ENCODE peak calls at places on chromosomes 7 and 10, in nine cellular contexts. T, E, B, X, Z, P, K, J and D are unnamed samples.
A peak's percentile ranks its signal among the peaks of the same experiment; 100 is the strongest.

GRCh38 chr7:156376317-156376716 is 264.3 kb upstream of the RNF32 start:
- DNase-seq in E (no peak), B (no peak), J (no peak), Z (no peak), K (no peak), T (no peak), X (no peak), P (no peak), D (no peak)

GRCh38 chr10:104589871-104590270 is 51.2 kb upstream of the SORCS3 start:
- DNase-seq in K (no peak), J (no peak), E (peak; percentile 24), T (no peak), P (no peak), X (no peak), Z (no peak), B (no peak), D (no peak)

GRCh38 chr10:60093317-60093716 is 187.0 kb upstream of the CCDC6 start:
- DNase-seq in E (no peak), P (no peak), Z (no peak), X (no peak), B (no peak), T (no peak), K (no peak), J (no peak), D (no peak)

GRCh38 chr10:557792-558328 is 131.6 kb downstream of the DIP2C start:
- DNase-seq in T (no peak), J (peak; percentile 61), P (peak; percentile 36), K (no peak), B (no peak), X (no peak), E (no peak), Z (no peak), D (no peak)

GRCh38 chr10:13092446-13093102 is 7.4 kb upstream of the OPTN start:
- DNase-seq in X (no peak), P (no peak), J (no peak), Z (no peak), K (no peak), T (no peak), B (no peak), E (no peak), D (no peak)

GRCh38 chr7:4806983-4807625 is 31.7 kb downstream of the AP5Z1 start:
- DNase-seq in X (no peak), B (no peak), J (no peak), P (no peak), E (no peak), Z (no peak), K (no peak), T (no peak), D (no peak)

GRCh38 chr7:55429835-55430499 is 64.8 kb downstream of the LANCL2 start:
- DNase-seq in X (no peak), Z (no peak), J (no peak), T (no peak), K (no peak), B (no peak), P (no peak), E (no peak), D (no peak)

GRCh38 chr10:75408911-75409885 is 7.6 kb upstream of the ZNF503 start:
- DNase-seq in P (peak; percentile 56), Z (peak; percentile 73), X (peak; percentile 84), E (no peak), T (peak; percentile 70), B (no peak), J (peak; percentile 98), K (peak; percentile 90), D (peak; percentile 46)

GRCh38 chr7:134992626-134993179 is 6.4 kb downstream of the AGBL3 start:
- DNase-seq in B (no peak), T (no peak), E (peak; percentile 52), X (no peak), Z (peak; percentile 61), P (peak; percentile 66), K (peak; percentile 14), J (no peak), D (no peak)

GRCh38 chr10:46282460-46283216 is 4.2 kb upstream of the ANTXRL start:
- DNase-seq in T (peak; percentile 40), B (peak; percentile 33), X (peak; percentile 74), K (peak; percentile 86), P (peak; percentile 82), E (peak; percentile 62), Z (peak; percentile 74), J (peak; percentile 91), D (peak; percentile 24)

GRCh38 chr10:43230101-43230908 is 36.6 kb downstream of the RASGEF1A start:
- DNase-seq in X (peak; percentile 8), Z (no peak), J (no peak), K (no peak), B (no peak), E (no peak), T (peak; percentile 6), P (no peak), D (no peak)

GRCh38 chr7:55538538-55538937 is 33.8 kb downstream of the VOPP1 start:
- DNase-seq in B (peak; percentile 83), P (peak; percentile 86), T (no peak), J (no peak), E (peak; percentile 97), K (peak; percentile 35), Z (no peak), X (no peak), D (no peak)

DNA sequence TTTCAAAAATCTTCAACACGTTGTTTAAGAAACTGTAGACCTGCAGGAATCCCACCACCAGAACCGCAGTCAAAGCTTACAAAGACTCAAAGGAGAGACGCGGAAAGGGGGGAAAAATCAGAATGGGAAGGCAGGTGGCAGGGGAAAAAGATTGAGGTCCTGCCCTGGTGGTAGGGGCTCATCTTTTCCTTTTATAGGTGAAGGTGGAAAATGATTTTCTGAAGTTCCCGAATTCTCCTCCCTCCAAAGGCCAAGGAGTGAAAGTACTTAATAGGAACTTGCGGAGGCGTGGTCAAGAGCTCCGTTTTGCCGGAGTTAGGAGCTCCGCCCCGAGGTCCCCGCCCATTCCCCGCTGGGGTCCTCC is 729 bp downstream of the BBIP1 start:
- DNase-seq in P (peak; percentile 98), J (no peak), B (peak; percentile 82), Z (no peak), T (no peak), X (peak; percentile 96), E (peak; percentile 94), K (peak; percentile 98), D (peak; percentile 88)
- TF ChIP-seq CTCF in P (no peak), J (peak; percentile 8), B (peak; percentile 4), Z (no peak), T (no peak), X (no peak), E (no peak), K (no peak), D (no peak)

DNA sequence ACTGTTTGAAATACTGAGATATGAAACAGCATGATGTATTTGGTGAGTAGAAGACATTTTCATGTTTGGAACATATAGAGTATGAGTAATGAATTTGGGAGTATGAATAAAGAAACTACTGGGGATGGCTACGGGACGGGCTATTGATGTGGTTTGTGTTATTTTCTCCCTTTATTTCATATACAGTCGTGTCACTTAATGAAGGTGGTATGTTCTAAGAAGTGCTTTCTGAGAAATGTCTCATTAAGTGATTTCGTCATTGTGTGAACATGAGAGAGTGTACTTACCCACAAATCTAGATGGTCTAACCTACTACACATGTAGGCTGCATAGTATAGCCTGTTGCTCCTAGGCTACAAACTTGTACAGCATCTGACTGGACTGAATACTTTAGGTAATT is 106.3 kb downstream of the CCNY start:
- DNase-seq in E (no peak), P (no peak), Z (no peak), X (no peak), T (no peak), J (no peak), B (no peak), K (no peak), D (no peak)
- TF ChIP-seq CTCF in E (no peak), P (no peak), Z (no peak), X (no peak), T (no peak), J (no peak), B (no peak), K (no peak), D (no peak)

GRCh38 chr7:522071-522937 is 2.7 kb upstream of the PDGFA start:
- DNase-seq in E (peak; percentile 32), K (peak; percentile 81), P (peak; percentile 61), X (peak; percentile 63), J (no peak), Z (no peak), B (no peak), T (no peak), D (no peak)
- TF ChIP-seq CTCF in E (peak; percentile 0), K (peak; percentile 2), P (no peak), X (no peak), J (no peak), Z (no peak), B (no peak), T (no peak), D (no peak)

DNA sequence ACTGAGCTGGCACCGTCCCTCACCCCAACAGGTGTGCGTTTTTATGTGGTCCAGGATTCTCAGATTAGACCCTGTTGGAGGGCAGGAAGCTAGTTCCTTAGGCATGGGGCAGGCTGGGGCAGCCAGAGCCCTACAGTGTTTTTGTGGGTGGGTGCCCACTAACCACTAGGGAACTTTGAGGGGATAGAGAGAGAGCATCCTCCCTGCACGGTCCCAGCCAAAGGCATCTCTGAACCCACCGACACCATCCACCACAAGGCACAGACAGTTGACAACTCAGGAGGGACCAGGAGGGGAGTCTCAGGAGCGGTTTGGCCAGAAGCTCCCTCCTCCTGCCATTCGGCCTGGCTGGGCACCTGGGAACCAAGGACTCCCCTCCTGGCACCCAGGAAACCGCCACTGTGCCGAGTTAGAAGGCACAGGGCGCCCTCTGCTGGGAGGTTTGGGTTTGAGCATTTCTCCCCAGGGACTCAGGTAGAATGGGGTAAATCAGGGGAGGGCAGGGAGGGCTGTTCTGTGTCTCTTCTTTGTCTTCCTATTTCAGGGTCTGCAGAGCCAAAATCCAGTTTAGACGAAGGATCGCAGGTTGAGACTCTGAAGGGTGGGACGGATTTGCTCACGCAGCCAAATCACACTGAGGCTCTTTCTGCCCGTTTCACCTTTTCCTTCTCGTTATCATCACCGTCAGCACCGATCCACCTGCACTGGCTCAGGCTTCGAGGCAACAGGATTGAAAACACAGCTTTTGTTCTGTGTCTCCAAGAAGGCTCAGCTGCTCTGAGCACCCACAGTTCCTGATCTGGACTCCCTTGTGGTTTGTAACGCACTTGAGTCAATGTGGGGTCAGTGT is 84.8 kb upstream of the COL13A1 start:
- DNase-seq in P (peak; percentile 47), B (no peak), J (peak; percentile 84), K (peak; percentile 79), E (peak; percentile 33), X (peak; percentile 75), T (peak; percentile 49), Z (peak; percentile 45), D (peak; percentile 63)
- TF ChIP-seq CTCF in P (peak; percentile 84), B (peak; percentile 86), J (peak; percentile 77), K (peak; percentile 82), E (peak; percentile 79), X (peak; percentile 69), T (peak; percentile 68), Z (peak; percentile 64), D (peak; percentile 83)